ENCODE peak calls at places on chromosomes 7 and 10, in eight cellular contexts. One of them, this sample, is unnamed.

GRCh38 chr7:91668217-91668616 is 212.3 kb downstream of the MTERF1 start:
- DNase-seq in SJCRH30: no peak
- DNase-seq in heart right ventricle: no peak
- DNase-seq in CD4-positive, alpha-beta T cell: no peak
- DNase-seq in fibroblast of lung: no peak
- DNase-seq in gastrocnemius medialis: no peak
- DNase-seq in coronary artery: no peak
- DNase-seq in neural progenitor cell: no peak
- DNase-seq in this sample: no peak

GRCh38 chr7:45183711-45184210 is 26.2 kb downstream of the RAMP3 start:
- DNase-seq in heart right ventricle: no peak
- DNase-seq in fibroblast of lung: no peak
- DNase-seq in neural progenitor cell: no peak
- DNase-seq in gastrocnemius medialis: no peak
- DNase-seq in SJCRH30: no peak
- DNase-seq in CD4-positive, alpha-beta T cell: no peak
- DNase-seq in coronary artery: no peak
- DNase-seq in this sample: no peak

GRCh38 chr7:130966246-130967009 is 232.4 kb upstream of the KLF14 start:
- DNase-seq in SJCRH30: no peak
- DNase-seq in coronary artery: no peak
- DNase-seq in gastrocnemius medialis: no peak
- DNase-seq in neural progenitor cell: no peak
- DNase-seq in heart right ventricle: no peak
- DNase-seq in CD4-positive, alpha-beta T cell: no peak
- DNase-seq in fibroblast of lung: no peak
- DNase-seq in this sample: no peak

GRCh38 chr7:30988346-30989005 is 24.7 kb downstream of the GHRHR start:
- DNase-seq in CD4-positive, alpha-beta T cell: no peak
- DNase-seq in coronary artery: no peak
- DNase-seq in gastrocnemius medialis: no peak
- DNase-seq in neural progenitor cell: peak
- DNase-seq in SJCRH30: no peak
- DNase-seq in fibroblast of lung: no peak
- DNase-seq in heart right ventricle: no peak
- DNase-seq in this sample: peak

GRCh38 chr10:131758942-131759315 is 141.9 kb upstream of the PPP2R2D start:
- DNase-seq in SJCRH30: no peak
- DNase-seq in neural progenitor cell: no peak
- DNase-seq in heart right ventricle: no peak
- DNase-seq in gastrocnemius medialis: no peak
- DNase-seq in CD4-positive, alpha-beta T cell: no peak
- DNase-seq in coronary artery: no peak
- DNase-seq in fibroblast of lung: no peak
- DNase-seq in this sample: no peak

GRCh38 chr7:135185471-135186260 is 15.2 kb upstream of the CYREN start:
- DNase-seq in coronary artery: no peak
- DNase-seq in SJCRH30: no peak
- DNase-seq in neural progenitor cell: no peak
- DNase-seq in gastrocnemius medialis: no peak
- DNase-seq in CD4-positive, alpha-beta T cell: no peak
- DNase-seq in heart right ventricle: no peak
- DNase-seq in fibroblast of lung: no peak
- DNase-seq in this sample: no peak

GRCh38 chr7:155797262-155798250 is 14.7 kb downstream of the SHH start:
- DNase-seq in fibroblast of lung: no peak
- DNase-seq in gastrocnemius medialis: no peak
- DNase-seq in SJCRH30: no peak
- DNase-seq in CD4-positive, alpha-beta T cell: no peak
- DNase-seq in neural progenitor cell: no peak
- DNase-seq in coronary artery: no peak
- DNase-seq in heart right ventricle: no peak
- DNase-seq in this sample: peak

GRCh38 chr10:11705687-11706086 is 36.5 kb upstream of the ECHDC3 start:
- DNase-seq in SJCRH30: no peak
- DNase-seq in heart right ventricle: no peak
- DNase-seq in CD4-positive, alpha-beta T cell: no peak
- DNase-seq in neural progenitor cell: no peak
- DNase-seq in gastrocnemius medialis: no peak
- DNase-seq in fibroblast of lung: peak
- DNase-seq in coronary artery: no peak
- DNase-seq in this sample: no peak

GRCh38 chr7:20417260-20417659 is 86.6 kb downstream of the ITGB8 start:
- DNase-seq in SJCRH30: no peak
- DNase-seq in heart right ventricle: no peak
- DNase-seq in CD4-positive, alpha-beta T cell: no peak
- DNase-seq in fibroblast of lung: no peak
- DNase-seq in coronary artery: no peak
- DNase-seq in neural progenitor cell: no peak
- DNase-seq in gastrocnemius medialis: no peak
- DNase-seq in this sample: no peak

GRCh38 chr10:784759-785538 is 95.5 kb upstream of the DIP2C start:
- DNase-seq in SJCRH30: peak
- DNase-seq in CD4-positive, alpha-beta T cell: no peak
- DNase-seq in heart right ventricle: peak
- DNase-seq in neural progenitor cell: peak
- DNase-seq in gastrocnemius medialis: peak
- DNase-seq in fibroblast of lung: peak
- DNase-seq in coronary artery: peak
- DNase-seq in this sample: peak

GRCh38 chr10:95742529-95742884 is 13.5 kb upstream of the ENTPD1 start:
- DNase-seq in fibroblast of lung: peak
- DNase-seq in neural progenitor cell: no peak
- DNase-seq in coronary artery: no peak
- DNase-seq in SJCRH30: no peak
- DNase-seq in heart right ventricle: peak
- DNase-seq in gastrocnemius medialis: no peak
- DNase-seq in CD4-positive, alpha-beta T cell: no peak
- DNase-seq in this sample: no peak

GRCh38 chr7:94396606-94397005 is 1.9 kb downstream of the COL1A2 start:
- DNase-seq in neural progenitor cell: no peak
- DNase-seq in CD4-positive, alpha-beta T cell: no peak
- DNase-seq in fibroblast of lung: peak
- DNase-seq in SJCRH30: no peak
- DNase-seq in heart right ventricle: no peak
- DNase-seq in coronary artery: no peak
- DNase-seq in gastrocnemius medialis: no peak
- DNase-seq in this sample: no peak

GRCh38 chr7:455110-455928 is 64.3 kb downstream of the PDGFA start:
- DNase-seq in coronary artery: no peak
- DNase-seq in fibroblast of lung: no peak
- DNase-seq in gastrocnemius medialis: no peak
- DNase-seq in heart right ventricle: peak
- DNase-seq in neural progenitor cell: no peak
- DNase-seq in CD4-positive, alpha-beta T cell: no peak
- DNase-seq in SJCRH30: peak
- DNase-seq in this sample: peak

GRCh38 chr10:131655101-131655849 is 245.5 kb upstream of the PPP2R2D start:
- DNase-seq in fibroblast of lung: no peak
- DNase-seq in heart right ventricle: no peak
- DNase-seq in CD4-positive, alpha-beta T cell: no peak
- DNase-seq in coronary artery: peak
- DNase-seq in SJCRH30: no peak
- DNase-seq in neural progenitor cell: no peak
- DNase-seq in gastrocnemius medialis: no peak
- DNase-seq in this sample: no peak

GRCh38 chr7:14717711-14718304 is 184.7 kb downstream of the DGKB start:
- DNase-seq in CD4-positive, alpha-beta T cell: no peak
- DNase-seq in heart right ventricle: no peak
- DNase-seq in gastrocnemius medialis: no peak
- DNase-seq in SJCRH30: no peak
- DNase-seq in fibroblast of lung: peak
- DNase-seq in coronary artery: no peak
- DNase-seq in neural progenitor cell: peak
- DNase-seq in this sample: no peak

DNA sequence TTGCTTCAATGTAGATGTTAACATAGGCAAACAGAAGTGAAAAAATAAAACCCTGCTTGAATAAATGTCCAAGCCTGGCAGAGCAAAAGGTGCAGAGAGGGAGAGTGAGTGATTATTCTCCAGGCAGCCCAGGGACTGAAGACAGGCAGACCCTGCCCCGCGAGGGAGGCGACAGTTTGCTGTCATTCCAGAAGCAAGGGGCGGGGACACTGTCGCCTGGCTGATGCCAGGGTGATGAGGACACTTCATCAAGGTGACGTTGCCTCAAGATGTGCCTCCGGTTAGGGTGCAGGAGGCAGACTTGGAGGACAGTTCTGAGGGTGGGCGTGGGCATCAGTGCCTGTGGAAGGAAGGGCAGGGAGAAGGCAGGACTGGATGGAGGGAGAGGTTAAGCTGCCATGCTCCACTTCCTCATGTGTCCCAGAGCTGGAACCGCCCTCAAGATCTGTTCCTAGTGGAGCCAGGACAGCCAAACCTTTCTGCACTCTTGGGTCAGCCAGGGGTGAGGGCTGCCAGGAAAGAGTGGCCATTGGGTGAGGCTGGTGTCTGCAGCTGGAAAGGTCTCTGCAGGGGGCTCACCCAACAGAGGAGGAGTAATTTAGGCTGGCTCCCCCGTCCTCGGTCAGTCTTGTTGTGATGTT is 560.5 kb upstream of the MKI67 start:
- DNase-seq in coronary artery: no peak
- DNase-seq in heart right ventricle: no peak
- DNase-seq in gastrocnemius medialis: no peak
- DNase-seq in fibroblast of lung: no peak
- DNase-seq in SJCRH30: no peak
- DNase-seq in CD4-positive, alpha-beta T cell: no peak
- DNase-seq in neural progenitor cell: no peak
- DNase-seq in this sample: no peak
- H3K27ac ChIP-seq in coronary artery: no peak
- H3K27ac ChIP-seq in heart right ventricle: no peak
- H3K27ac ChIP-seq in gastrocnemius medialis: no peak
- H3K27ac ChIP-seq in fibroblast of lung: no peak
- H3K27ac ChIP-seq in SJCRH30: no peak
- H3K27ac ChIP-seq in CD4-positive, alpha-beta T cell: no peak
- H3K27ac ChIP-seq in neural progenitor cell: no peak
- H3K27ac ChIP-seq in this sample: no peak

GRCh38 chr7:102934267-102934666 is 21.5 kb downstream of the LRRC17 start:
- DNase-seq in neural progenitor cell: peak
- DNase-seq in coronary artery: no peak
- DNase-seq in SJCRH30: no peak
- DNase-seq in CD4-positive, alpha-beta T cell: no peak
- DNase-seq in fibroblast of lung: no peak
- DNase-seq in heart right ventricle: no peak
- DNase-seq in gastrocnemius medialis: no peak
- DNase-seq in this sample: no peak

GRCh38 chr7:102938679-102939078 is 25.9 kb downstream of the LRRC17 start:
- DNase-seq in heart right ventricle: no peak
- DNase-seq in fibroblast of lung: no peak
- DNase-seq in gastrocnemius medialis: no peak
- DNase-seq in CD4-positive, alpha-beta T cell: no peak
- DNase-seq in SJCRH30: no peak
- DNase-seq in coronary artery: no peak
- DNase-seq in neural progenitor cell: no peak
- DNase-seq in this sample: no peak

GRCh38 chr7:102933763-102934162 is 21.0 kb downstream of the LRRC17 start:
- DNase-seq in coronary artery: peak
- DNase-seq in CD4-positive, alpha-beta T cell: no peak
- DNase-seq in gastrocnemius medialis: no peak
- DNase-seq in heart right ventricle: peak
- DNase-seq in neural progenitor cell: peak
- DNase-seq in SJCRH30: no peak
- DNase-seq in fibroblast of lung: peak
- DNase-seq in this sample: peak

GRCh38 chr7:102934670-102935069 is 21.9 kb downstream of the LRRC17 start:
- DNase-seq in gastrocnemius medialis: no peak
- DNase-seq in coronary artery: no peak
- DNase-seq in fibroblast of lung: no peak
- DNase-seq in SJCRH30: no peak
- DNase-seq in neural progenitor cell: peak
- DNase-seq in heart right ventricle: no peak
- DNase-seq in CD4-positive, alpha-beta T cell: no peak
- DNase-seq in this sample: no peak

DNA sequence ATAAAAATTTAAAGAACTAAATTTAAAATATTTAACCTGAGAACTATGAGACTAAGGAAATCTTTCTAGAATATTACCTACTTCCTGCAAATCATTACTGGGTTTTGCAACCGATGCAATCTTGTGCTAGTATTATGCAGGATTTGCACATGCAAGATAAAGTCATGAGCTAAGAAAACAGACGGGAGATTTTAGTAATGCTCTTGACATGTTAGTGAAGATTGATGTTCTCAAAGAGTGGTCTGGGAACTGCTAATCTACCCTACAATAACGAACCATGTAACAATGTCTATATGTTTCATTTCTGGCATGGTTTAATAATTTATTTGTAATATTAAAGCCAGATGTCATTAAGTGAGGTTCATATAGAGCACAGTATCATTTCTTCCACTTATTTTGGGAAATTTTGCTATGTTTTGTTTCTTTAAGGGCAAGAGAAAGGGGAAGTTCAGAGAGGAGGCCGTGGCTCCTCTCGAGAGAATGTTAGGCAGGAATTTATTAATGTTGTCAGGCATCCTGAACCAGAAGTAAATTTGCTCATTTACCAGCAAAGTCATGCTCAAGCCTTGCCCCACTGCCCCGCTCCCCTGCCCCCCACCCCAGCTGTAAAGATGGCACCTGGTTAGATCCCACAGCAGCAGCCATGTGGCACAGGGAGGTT is 22.8 kb downstream of the LRRC17 start:
- DNase-seq in coronary artery: no peak
- DNase-seq in SJCRH30: no peak
- DNase-seq in heart right ventricle: no peak
- DNase-seq in gastrocnemius medialis: no peak
- DNase-seq in fibroblast of lung: peak
- DNase-seq in CD4-positive, alpha-beta T cell: no peak
- DNase-seq in neural progenitor cell: no peak
- DNase-seq in this sample: no peak
- H3K27ac ChIP-seq in coronary artery: peak
- H3K27ac ChIP-seq in SJCRH30: no peak
- H3K27ac ChIP-seq in heart right ventricle: peak
- H3K27ac ChIP-seq in gastrocnemius medialis: no peak
- H3K27ac ChIP-seq in fibroblast of lung: no peak
- H3K27ac ChIP-seq in CD4-positive, alpha-beta T cell: no peak
- H3K27ac ChIP-seq in neural progenitor cell: no peak
- H3K27ac ChIP-seq in this sample: no peak

GRCh38 chr10:93435061-93435491 is 47.1 kb downstream of the MYOF start:
- DNase-seq in heart right ventricle: no peak
- DNase-seq in neural progenitor cell: no peak
- DNase-seq in coronary artery: no peak
- DNase-seq in gastrocnemius medialis: no peak
- DNase-seq in fibroblast of lung: peak
- DNase-seq in SJCRH30: no peak
- DNase-seq in CD4-positive, alpha-beta T cell: no peak
- DNase-seq in this sample: no peak
- H3K27ac ChIP-seq in heart right ventricle: peak
- H3K27ac ChIP-seq in neural progenitor cell: no peak
- H3K27ac ChIP-seq in coronary artery: peak
- H3K27ac ChIP-seq in gastrocnemius medialis: peak
- H3K27ac ChIP-seq in fibroblast of lung: peak
- H3K27ac ChIP-seq in SJCRH30: no peak
- H3K27ac ChIP-seq in CD4-positive, alpha-beta T cell: no peak
- H3K27ac ChIP-seq in this sample: peak

DNA sequence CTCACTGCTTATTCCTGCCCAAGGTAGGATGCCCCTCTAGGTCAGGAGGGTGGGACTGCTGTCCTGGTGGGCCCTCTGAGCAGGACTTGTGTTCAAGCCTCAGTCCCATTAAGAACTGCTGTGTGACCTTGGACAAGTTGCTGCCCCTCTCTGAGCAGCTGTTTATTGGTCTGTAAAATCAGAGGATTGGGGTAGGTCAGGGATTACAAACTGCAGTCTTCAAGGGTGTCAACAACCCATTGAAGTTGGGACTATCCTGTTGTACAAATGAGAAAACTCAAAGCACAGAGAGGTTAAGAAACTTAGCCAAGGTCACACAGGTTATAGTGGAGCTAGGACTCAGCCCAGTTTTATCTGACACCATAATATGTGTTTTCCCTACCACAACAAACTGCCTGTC is 55.3 kb downstream of the ZMIZ1 start:
- DNase-seq in neural progenitor cell: no peak
- DNase-seq in gastrocnemius medialis: no peak
- DNase-seq in SJCRH30: no peak
- DNase-seq in coronary artery: no peak
- DNase-seq in CD4-positive, alpha-beta T cell: no peak
- DNase-seq in fibroblast of lung: no peak
- DNase-seq in heart right ventricle: no peak
- DNase-seq in this sample: no peak
- H3K27ac ChIP-seq in neural progenitor cell: no peak
- H3K27ac ChIP-seq in gastrocnemius medialis: no peak
- H3K27ac ChIP-seq in SJCRH30: peak
- H3K27ac ChIP-seq in coronary artery: no peak
- H3K27ac ChIP-seq in CD4-positive, alpha-beta T cell: no peak
- H3K27ac ChIP-seq in fibroblast of lung: no peak
- H3K27ac ChIP-seq in heart right ventricle: no peak
- H3K27ac ChIP-seq in this sample: no peak

This sample was measured in right cardiac atrium.